ENCODE peak calls at places on chromosomes 6 and 20, in seven cellular contexts. One of them, this sample, is unnamed.

GRCh38 chr6:144480518-144480917 is 195.4 kb downstream of the UTRN start:
- DNase-seq in cardiac muscle cell: no peak
- DNase-seq in coronary artery: no peak
- DNase-seq in HFFc6: no peak
- DNase-seq in A549: no peak
- DNase-seq in GM13977: no peak
- DNase-seq in choroid plexus epithelial cell: peak
- DNase-seq in this sample: no peak

GRCh38 chr6:166582258-166582657 is 4.2 kb downstream of the RAMACL start:
- DNase-seq in cardiac muscle cell: no peak
- DNase-seq in coronary artery: no peak
- DNase-seq in HFFc6: no peak
- DNase-seq in A549: no peak
- DNase-seq in GM13977: no peak
- DNase-seq in choroid plexus epithelial cell: no peak
- DNase-seq in this sample: no peak

GRCh38 chr20:33336375-33336774 is 53.4 kb downstream of the BPIFB1 start:
- DNase-seq in cardiac muscle cell: no peak
- DNase-seq in coronary artery: no peak
- DNase-seq in HFFc6: no peak
- DNase-seq in A549: no peak
- DNase-seq in GM13977: no peak
- DNase-seq in choroid plexus epithelial cell: no peak
- DNase-seq in this sample: no peak

GRCh38 chr20:48586728-48587127 is 241.1 kb downstream of the PREX1 start:
- DNase-seq in cardiac muscle cell: no peak
- DNase-seq in coronary artery: no peak
- DNase-seq in HFFc6: no peak
- DNase-seq in A549: no peak
- DNase-seq in GM13977: no peak
- DNase-seq in choroid plexus epithelial cell: no peak
- DNase-seq in this sample: no peak

GRCh38 chr6:113381957-113382356 is 475.2 kb upstream of the MARCKS start:
- DNase-seq in cardiac muscle cell: peak
- DNase-seq in coronary artery: no peak
- DNase-seq in HFFc6: peak
- DNase-seq in A549: no peak
- DNase-seq in GM13977: peak
- DNase-seq in choroid plexus epithelial cell: peak
- DNase-seq in this sample: no peak

GRCh38 chr20:23298926-23299672 is 51.5 kb upstream of the NXT1 start:
- DNase-seq in cardiac muscle cell: no peak
- DNase-seq in coronary artery: peak
- DNase-seq in HFFc6: no peak
- DNase-seq in A549: no peak
- DNase-seq in GM13977: no peak
- DNase-seq in choroid plexus epithelial cell: peak
- DNase-seq in this sample: no peak

GRCh38 chr6:72623808-72624207 is 1.9 kb downstream of the KCNQ5 start:
- DNase-seq in cardiac muscle cell: peak
- DNase-seq in coronary artery: no peak
- DNase-seq in HFFc6: no peak
- DNase-seq in A549: no peak
- DNase-seq in GM13977: no peak
- DNase-seq in choroid plexus epithelial cell: no peak
- DNase-seq in this sample: no peak

GRCh38 chr6:158016571-158017383 is 35.1 kb downstream of the SYNJ2 start:
- DNase-seq in cardiac muscle cell: no peak
- DNase-seq in coronary artery: peak
- DNase-seq in HFFc6: no peak
- DNase-seq in A549: no peak
- DNase-seq in GM13977: no peak
- DNase-seq in choroid plexus epithelial cell: peak
- DNase-seq in this sample: no peak

GRCh38 chr6:2999005-2999620 is 581 bp upstream of the NQO2 start:
- DNase-seq in cardiac muscle cell: no peak
- DNase-seq in coronary artery: peak
- DNase-seq in HFFc6: peak
- DNase-seq in A549: no peak
- DNase-seq in GM13977: no peak
- DNase-seq in choroid plexus epithelial cell: peak
- DNase-seq in this sample: no peak

GRCh38 chr20:11247943-11248475 is 574.2 kb upstream of the JAG1 start:
- DNase-seq in cardiac muscle cell: no peak
- DNase-seq in coronary artery: no peak
- DNase-seq in HFFc6: no peak
- DNase-seq in A549: no peak
- DNase-seq in GM13977: no peak
- DNase-seq in choroid plexus epithelial cell: no peak
- DNase-seq in this sample: no peak

GRCh38 chr20:62496525-62497218 is 20.9 kb upstream of the GATA5 start:
- DNase-seq in cardiac muscle cell: peak
- DNase-seq in coronary artery: no peak
- DNase-seq in HFFc6: no peak
- DNase-seq in A549: no peak
- DNase-seq in GM13977: peak
- DNase-seq in choroid plexus epithelial cell: no peak
- DNase-seq in this sample: peak

GRCh38 chr6:24858154-24858801 is 59.6 kb upstream of the ARMH2 start:
- DNase-seq in cardiac muscle cell: no peak
- DNase-seq in coronary artery: no peak
- DNase-seq in HFFc6: peak
- DNase-seq in A549: no peak
- DNase-seq in GM13977: no peak
- DNase-seq in choroid plexus epithelial cell: no peak
- DNase-seq in this sample: no peak

GRCh38 chr6:111943723-111944122 is 70.5 kb upstream of the FYN start:
- DNase-seq in cardiac muscle cell: no peak
- DNase-seq in coronary artery: no peak
- DNase-seq in HFFc6: no peak
- DNase-seq in A549: no peak
- DNase-seq in GM13977: no peak
- DNase-seq in choroid plexus epithelial cell: no peak
- DNase-seq in this sample: no peak

GRCh38 chr20:4730782-4731181 is 9.1 kb downstream of the PRND start:
- DNase-seq in cardiac muscle cell: peak
- DNase-seq in coronary artery: no peak
- DNase-seq in HFFc6: no peak
- DNase-seq in A549: no peak
- DNase-seq in GM13977: no peak
- DNase-seq in choroid plexus epithelial cell: peak
- DNase-seq in this sample: no peak

GRCh38 chr6:53439556-53439955 is 90.8 kb upstream of the ELOVL5 start:
- DNase-seq in cardiac muscle cell: no peak
- DNase-seq in coronary artery: no peak
- DNase-seq in HFFc6: peak
- DNase-seq in A549: no peak
- DNase-seq in GM13977: no peak
- DNase-seq in choroid plexus epithelial cell: peak
- DNase-seq in this sample: no peak

DNA sequence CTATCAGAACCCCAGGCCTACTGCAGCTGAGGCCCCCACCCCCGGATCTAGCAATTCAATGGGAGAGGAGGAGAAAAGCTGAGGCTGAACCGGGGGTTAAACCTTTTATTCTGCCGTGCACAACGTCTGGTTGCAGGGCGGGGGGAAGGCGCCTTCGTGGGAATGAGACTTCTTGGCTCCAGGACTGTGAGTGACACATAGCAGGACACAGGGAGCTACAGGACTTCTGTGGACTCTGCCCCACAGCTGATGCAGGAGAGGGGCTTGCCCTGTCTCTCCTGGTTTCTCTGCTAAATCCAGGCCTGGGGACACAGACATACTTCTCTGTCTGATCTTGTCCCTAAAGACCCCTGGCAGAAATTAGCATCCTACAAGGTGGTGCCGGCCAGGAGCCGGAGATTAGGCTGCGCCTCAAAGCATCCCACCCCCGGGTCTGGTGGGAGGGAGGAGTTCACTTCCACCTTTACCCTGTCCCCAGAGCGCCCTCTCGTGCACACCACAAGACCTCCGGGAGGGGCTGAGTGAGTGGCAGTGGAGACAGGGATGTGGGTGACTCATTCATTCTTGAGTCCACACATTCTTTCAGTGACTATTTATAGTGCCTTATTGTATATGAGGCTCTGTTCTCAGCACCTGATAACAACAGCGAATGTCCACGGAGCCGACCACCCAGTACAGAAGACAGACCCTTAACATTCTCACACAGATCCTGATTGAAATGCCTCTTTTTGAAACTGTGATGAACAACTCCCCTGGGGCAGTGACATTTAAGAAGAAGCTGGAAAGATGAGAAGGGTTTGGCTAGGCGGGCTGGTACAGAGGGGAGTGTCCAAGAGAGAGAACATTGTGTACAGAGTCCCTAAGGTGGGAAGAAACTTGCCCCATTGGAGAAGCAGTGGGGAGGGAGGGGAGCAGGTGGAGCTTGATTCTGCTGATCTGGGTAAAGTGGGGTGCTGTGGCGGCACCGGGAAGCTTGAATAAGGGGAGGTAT is 38.9 kb downstream of the GMPR start:
- DNase-seq in cardiac muscle cell: peak
- DNase-seq in coronary artery: peak
- DNase-seq in HFFc6: peak
- DNase-seq in A549: peak
- DNase-seq in GM13977: no peak
- DNase-seq in choroid plexus epithelial cell: peak
- DNase-seq in this sample: peak
- TF ChIP-seq CTCF in cardiac muscle cell: peak
- TF ChIP-seq CTCF in coronary artery: peak
- TF ChIP-seq CTCF in HFFc6: peak
- TF ChIP-seq CTCF in A549: peak
- TF ChIP-seq CTCF in GM13977: no peak
- TF ChIP-seq CTCF in choroid plexus epithelial cell: peak
- TF ChIP-seq CTCF in this sample: peak

GRCh38 chr20:63706027-63706695 is 1.6 kb downstream of the ARFRP1 start:
- DNase-seq in cardiac muscle cell: no peak
- DNase-seq in coronary artery: peak
- DNase-seq in HFFc6: no peak
- DNase-seq in A549: no peak
- DNase-seq in GM13977: peak
- DNase-seq in choroid plexus epithelial cell: no peak
- DNase-seq in this sample: no peak

GRCh38 chr20:63709149-63709527 is 1.3 kb downstream of the ZGPAT start:
- DNase-seq in cardiac muscle cell: no peak
- DNase-seq in coronary artery: no peak
- DNase-seq in HFFc6: no peak
- DNase-seq in A549: no peak
- DNase-seq in GM13977: no peak
- DNase-seq in choroid plexus epithelial cell: no peak
- DNase-seq in this sample: no peak

GRCh38 chr20:63708301-63709148 is 686 bp downstream of the ZGPAT start:
- DNase-seq in cardiac muscle cell: no peak
- DNase-seq in coronary artery: peak
- DNase-seq in HFFc6: no peak
- DNase-seq in A549: no peak
- DNase-seq in GM13977: no peak
- DNase-seq in choroid plexus epithelial cell: no peak
- DNase-seq in this sample: no peak

GRCh38 chr20:63706852-63707557 is 771 bp downstream of the ARFRP1 start:
- DNase-seq in cardiac muscle cell: peak
- DNase-seq in coronary artery: peak
- DNase-seq in HFFc6: peak
- DNase-seq in A549: no peak
- DNase-seq in GM13977: peak
- DNase-seq in choroid plexus epithelial cell: peak
- DNase-seq in this sample: no peak

DNA sequence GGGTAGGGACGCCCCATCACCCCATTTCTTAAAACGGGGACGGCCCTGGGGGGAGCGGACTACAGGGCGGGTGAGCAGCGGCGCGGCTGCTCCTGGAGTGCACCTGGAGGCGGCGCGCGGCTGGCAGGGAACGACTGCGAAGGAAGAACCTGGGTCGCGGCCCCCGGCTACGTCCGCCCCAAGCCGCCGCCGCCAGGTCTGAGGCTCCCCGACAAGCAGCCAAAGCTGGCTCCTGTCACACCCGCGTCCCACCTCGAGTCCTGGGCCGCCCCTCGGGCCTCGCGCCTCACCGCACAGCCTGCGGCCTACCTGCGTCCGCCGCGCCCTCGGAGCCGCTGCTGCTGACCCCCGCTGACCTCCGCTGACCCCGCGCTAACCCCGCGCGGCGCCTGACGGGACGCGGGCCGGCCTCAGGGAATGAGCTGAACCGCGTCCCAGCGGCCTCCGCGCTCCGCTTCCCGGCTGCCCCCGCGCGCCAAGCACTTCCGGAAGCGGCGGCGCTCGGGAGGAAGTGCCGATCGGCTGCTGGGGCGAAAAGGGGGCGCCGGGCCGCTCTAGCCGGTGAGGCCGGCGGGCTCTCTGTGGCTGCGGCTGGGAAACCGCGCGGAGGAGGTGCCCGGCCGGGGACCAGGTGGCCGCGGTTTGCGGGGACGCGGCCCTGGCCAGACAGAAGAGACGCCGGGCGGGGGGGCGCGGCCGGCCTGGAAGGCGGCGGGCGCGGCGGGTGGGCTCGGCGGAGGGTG is at the start of the genes ARFRP1 and ZGPAT:
- DNase-seq in cardiac muscle cell: peak
- DNase-seq in coronary artery: peak
- DNase-seq in HFFc6: peak
- DNase-seq in A549: peak
- DNase-seq in GM13977: peak
- DNase-seq in choroid plexus epithelial cell: peak
- DNase-seq in this sample: peak
- TF ChIP-seq CTCF in cardiac muscle cell: no peak
- TF ChIP-seq CTCF in coronary artery: no peak
- TF ChIP-seq CTCF in HFFc6: no peak
- TF ChIP-seq CTCF in A549: no peak
- TF ChIP-seq CTCF in GM13977: peak
- TF ChIP-seq CTCF in choroid plexus epithelial cell: no peak
- TF ChIP-seq CTCF in this sample: no peak

GRCh38 chr6:6660339-6661045 is 72.0 kb downstream of the LY86 start:
- DNase-seq in cardiac muscle cell: no peak
- DNase-seq in coronary artery: no peak
- DNase-seq in HFFc6: no peak
- DNase-seq in A549: no peak
- DNase-seq in GM13977: no peak
- DNase-seq in choroid plexus epithelial cell: no peak
- DNase-seq in this sample: no peak
- TF ChIP-seq CTCF in cardiac muscle cell: no peak
- TF ChIP-seq CTCF in coronary artery: no peak
- TF ChIP-seq CTCF in HFFc6: no peak
- TF ChIP-seq CTCF in A549: no peak
- TF ChIP-seq CTCF in GM13977: no peak
- TF ChIP-seq CTCF in choroid plexus epithelial cell: no peak
- TF ChIP-seq CTCF in this sample: no peak

DNA sequence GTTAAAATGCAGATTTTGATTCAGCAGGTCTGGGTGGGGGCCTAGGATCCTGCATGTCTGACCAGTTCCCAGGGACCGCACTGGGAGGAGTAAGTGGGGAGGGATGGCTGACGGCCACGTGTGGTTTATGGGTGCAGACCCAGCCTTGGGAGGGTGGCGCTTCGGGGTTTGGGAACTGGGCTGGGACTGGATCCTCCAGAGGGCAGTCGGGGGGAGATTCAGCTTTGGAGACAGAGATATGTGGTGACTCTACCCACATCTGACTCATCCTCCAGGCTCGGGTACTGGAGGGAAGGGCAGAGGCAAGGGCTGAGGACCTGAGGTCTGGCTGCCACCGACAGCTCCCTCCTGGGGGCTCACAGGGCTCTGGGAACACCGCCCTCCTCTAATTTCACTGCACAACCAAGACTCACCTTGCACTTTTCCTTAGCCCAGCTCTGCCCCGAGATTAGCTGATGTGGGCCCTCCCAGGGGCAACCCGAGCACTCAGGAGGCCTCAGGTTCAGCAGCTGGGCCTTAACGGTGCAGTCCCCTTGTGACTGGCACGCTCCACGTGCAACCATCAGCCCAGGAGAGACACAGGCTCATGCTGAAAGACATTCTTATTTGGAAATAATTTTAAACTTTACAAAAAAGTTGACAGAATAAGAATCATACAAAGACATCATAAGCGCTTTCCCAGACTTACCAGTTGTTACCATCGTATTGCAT is 172.8 kb upstream of the PMEPA1 start:
- DNase-seq in cardiac muscle cell: no peak
- DNase-seq in coronary artery: no peak
- DNase-seq in HFFc6: no peak
- DNase-seq in A549: peak
- DNase-seq in GM13977: no peak
- DNase-seq in choroid plexus epithelial cell: no peak
- DNase-seq in this sample: no peak
- TF ChIP-seq CTCF in cardiac muscle cell: no peak
- TF ChIP-seq CTCF in coronary artery: no peak
- TF ChIP-seq CTCF in HFFc6: no peak
- TF ChIP-seq CTCF in A549: no peak
- TF ChIP-seq CTCF in GM13977: no peak
- TF ChIP-seq CTCF in choroid plexus epithelial cell: no peak
- TF ChIP-seq CTCF in this sample: no peak